ENCODE peak calls at places on chromosomes 5 and 9, in five cellular contexts. One of them, this sample, is unnamed.

GRCh38 chr9:124353811-124354274 is 61.4 kb downstream of the PSMB7 start:
- DNase-seq in OCI-LY7: no peak
- DNase-seq in AG10803: peak
- DNase-seq in WTC11: no peak
- DNase-seq in foreskin keratinocyte: no peak
- DNase-seq in this sample: no peak

GRCh38 chr9:133160742-133161541 is 2.8 kb downstream of the GBGT1 start:
- DNase-seq in OCI-LY7: peak
- DNase-seq in AG10803: peak
- DNase-seq in WTC11: peak
- DNase-seq in foreskin keratinocyte: peak
- DNase-seq in this sample: peak

GRCh38 chr9:27945386-27945785 is 372.1 kb upstream of the C9orf72 start:
- DNase-seq in OCI-LY7: no peak
- DNase-seq in AG10803: peak
- DNase-seq in WTC11: no peak
- DNase-seq in foreskin keratinocyte: peak
- DNase-seq in this sample: no peak

GRCh38 chr9:23769307-23769935 is 56.6 kb downstream of the ELAVL2 start:
- DNase-seq in OCI-LY7: no peak
- DNase-seq in AG10803: peak
- DNase-seq in WTC11: no peak
- DNase-seq in foreskin keratinocyte: peak
- DNase-seq in this sample: no peak

GRCh38 chr9:123395276-123396006 is 39.4 kb downstream of the CRB2 start:
- DNase-seq in OCI-LY7: no peak
- DNase-seq in AG10803: no peak
- DNase-seq in WTC11: no peak
- DNase-seq in foreskin keratinocyte: no peak
- DNase-seq in this sample: no peak

GRCh38 chr9:97398999-97399758 is 12.7 kb upstream of the TDRD7 start:
- DNase-seq in OCI-LY7: no peak
- DNase-seq in AG10803: peak
- DNase-seq in WTC11: peak
- DNase-seq in foreskin keratinocyte: peak
- DNase-seq in this sample: peak

GRCh38 chr9:18682907-18683306 is 209.0 kb downstream of the ADAMTSL1 start:
- DNase-seq in OCI-LY7: no peak
- DNase-seq in AG10803: no peak
- DNase-seq in WTC11: no peak
- DNase-seq in foreskin keratinocyte: no peak
- DNase-seq in this sample: no peak

GRCh38 chr5:151384106-151384505 is 36.7 kb upstream of the SLC36A2 start:
- DNase-seq in OCI-LY7: no peak
- DNase-seq in AG10803: no peak
- DNase-seq in WTC11: no peak
- DNase-seq in foreskin keratinocyte: peak
- DNase-seq in this sample: no peak

GRCh38 chr5:59790399-59791130 is 103.0 kb downstream of the PDE4D start:
- DNase-seq in OCI-LY7: peak
- DNase-seq in AG10803: peak
- DNase-seq in WTC11: no peak
- DNase-seq in foreskin keratinocyte: no peak
- DNase-seq in this sample: peak

GRCh38 chr9:117547321-117547720 is 132.5 kb upstream of the ASTN2 start:
- DNase-seq in OCI-LY7: no peak
- DNase-seq in AG10803: no peak
- DNase-seq in WTC11: no peak
- DNase-seq in foreskin keratinocyte: no peak
- DNase-seq in this sample: no peak
- TF ChIP-seq CTCF in OCI-LY7: no peak
- TF ChIP-seq CTCF in AG10803: no peak
- TF ChIP-seq CTCF in WTC11: no peak
- TF ChIP-seq CTCF in foreskin keratinocyte: no peak
- TF ChIP-seq CTCF in this sample: no peak

DNA sequence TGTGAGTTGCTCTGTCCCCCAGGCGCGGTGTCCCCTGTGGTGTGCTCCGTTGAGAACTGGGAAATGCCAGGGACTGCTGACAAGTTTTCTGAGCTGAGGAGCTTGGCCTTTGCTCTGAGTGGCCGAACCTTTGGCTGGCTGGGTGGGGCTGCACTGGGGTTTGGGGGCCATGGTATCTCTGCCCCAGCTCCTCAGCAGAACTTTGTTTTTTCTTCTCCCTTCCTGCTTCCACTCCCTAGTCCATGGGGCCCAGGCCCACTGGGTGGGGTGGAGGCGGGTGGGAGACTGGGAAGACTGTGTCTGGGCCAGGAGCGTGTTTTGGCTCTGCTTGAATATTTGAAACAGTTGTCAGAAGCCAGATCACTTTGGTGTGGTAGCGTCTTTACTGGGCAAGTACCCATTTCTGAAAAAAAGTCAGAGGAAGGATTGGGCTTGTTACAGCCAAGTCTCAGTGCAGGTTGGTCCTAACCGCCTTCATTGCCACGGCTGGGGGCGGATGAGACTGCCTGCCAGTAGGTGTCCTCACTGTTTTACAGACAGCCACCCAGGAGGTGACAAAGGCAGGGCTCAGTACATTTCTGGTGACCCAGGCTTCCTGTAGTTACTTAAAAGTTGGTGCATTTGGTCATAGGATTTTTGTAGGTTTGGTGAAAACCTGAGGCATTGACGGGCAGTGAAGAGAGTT is 92.7 kb downstream of the DAB2IP start:
- DNase-seq in OCI-LY7: peak
- DNase-seq in AG10803: peak
- DNase-seq in WTC11: peak
- DNase-seq in foreskin keratinocyte: no peak
- DNase-seq in this sample: peak
- TF ChIP-seq CTCF in OCI-LY7: peak
- TF ChIP-seq CTCF in AG10803: peak
- TF ChIP-seq CTCF in WTC11: no peak
- TF ChIP-seq CTCF in foreskin keratinocyte: peak
- TF ChIP-seq CTCF in this sample: peak

GRCh38 chr9:34048730-34049629 is at the start of gene UBAP2:
- DNase-seq in OCI-LY7: peak
- DNase-seq in AG10803: peak
- DNase-seq in WTC11: peak
- DNase-seq in foreskin keratinocyte: peak
- DNase-seq in this sample: peak
- TF ChIP-seq CTCF in OCI-LY7: no peak
- TF ChIP-seq CTCF in AG10803: no peak
- TF ChIP-seq CTCF in WTC11: no peak
- TF ChIP-seq CTCF in foreskin keratinocyte: peak
- TF ChIP-seq CTCF in this sample: no peak

GRCh38 chr9:137071282-137071681 is 925 bp upstream of the SAPCD2 start:
- DNase-seq in OCI-LY7: no peak
- DNase-seq in AG10803: no peak
- DNase-seq in WTC11: no peak
- DNase-seq in foreskin keratinocyte: no peak
- DNase-seq in this sample: no peak

GRCh38 chr9:137070201-137070905 is at the start of gene SAPCD2:
- DNase-seq in OCI-LY7: peak
- DNase-seq in AG10803: peak
- DNase-seq in WTC11: peak
- DNase-seq in foreskin keratinocyte: no peak
- DNase-seq in this sample: peak

GRCh38 chr9:137068539-137069507 is 1.5 kb downstream of the SAPCD2 start:
- DNase-seq in OCI-LY7: no peak
- DNase-seq in AG10803: no peak
- DNase-seq in WTC11: no peak
- DNase-seq in foreskin keratinocyte: no peak
- DNase-seq in this sample: no peak

GRCh38 chr9:137069508-137070071 is 767 bp downstream of the SAPCD2 start:
- DNase-seq in OCI-LY7: peak
- DNase-seq in AG10803: no peak
- DNase-seq in WTC11: peak
- DNase-seq in foreskin keratinocyte: no peak
- DNase-seq in this sample: no peak

DNA sequence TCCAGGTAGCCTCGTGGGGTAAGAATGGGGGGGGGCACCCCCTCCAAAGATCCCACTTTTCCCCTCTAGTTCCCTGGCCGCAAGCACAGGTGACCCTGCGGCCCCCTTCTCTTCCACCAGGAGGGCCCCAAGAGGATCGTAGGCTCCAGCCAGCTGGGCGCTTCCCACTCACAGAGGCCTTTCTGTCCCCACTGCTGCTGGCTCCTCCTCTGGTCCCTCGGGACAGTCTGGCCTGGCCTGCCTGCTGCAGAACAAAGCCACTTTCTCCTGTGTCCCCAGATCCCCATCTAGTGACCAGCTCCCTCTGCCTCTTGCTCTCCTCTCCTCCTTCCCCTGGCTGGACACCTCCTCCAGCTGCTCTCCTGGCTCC is 534 bp upstream of the SAPCD2 start:
- DNase-seq in OCI-LY7: peak
- DNase-seq in AG10803: no peak
- DNase-seq in WTC11: no peak
- DNase-seq in foreskin keratinocyte: no peak
- DNase-seq in this sample: no peak
- TF ChIP-seq CTCF in OCI-LY7: no peak
- TF ChIP-seq CTCF in AG10803: no peak
- TF ChIP-seq CTCF in WTC11: no peak
- TF ChIP-seq CTCF in foreskin keratinocyte: no peak
- TF ChIP-seq CTCF in this sample: no peak